ENCODE peak calls at places on chromosomes 13 and 19, in nine cellular contexts. Y is substantia nigra; B is fibroblast of lung; U is AG09319; W is CD4-positive, alpha-beta memory T cell; Q is GOT3; X is body of pancreas; R is progenitor cell of endocrine pancreas; M is head of caudate nucleus. J is an unnamed sample.

GRCh38 chr13:28494861-28495585 is at the start of gene FLT1:
- DNase-seq in R (peak), W (peak), Y (no peak), X (no peak), U (no peak), M (no peak), B (peak), Q (no peak), J (no peak)

GRCh38 chr19:4352701-4353121 is 9.3 kb downstream of the MPND start:
- DNase-seq in R (peak), X (no peak), M (no peak), Y (no peak), W (peak), B (peak), U (no peak), Q (no peak), J (no peak)

GRCh38 chr13:100014621-100015020 is 33.0 kb downstream of the ZIC2 start:
- DNase-seq in W (no peak), Q (no peak), X (no peak), Y (no peak), B (no peak), U (no peak), M (no peak), R (no peak), J (no peak)

GRCh38 chr19:46015080-46015960 is 7.5 kb downstream of the PGLYRP1 start:
- DNase-seq in X (peak), Y (peak), M (no peak), Q (no peak), B (peak), R (peak), W (peak), U (no peak), J (peak)

GRCh38 chr19:17021793-17022590 is 4.6 kb downstream of the CPAMD8 start:
- DNase-seq in B (no peak), M (no peak), R (no peak), U (no peak), Q (no peak), W (no peak), X (peak), Y (no peak), J (no peak)

GRCh38 chr19:6772028-6772865 is at the start of gene VAV1:
- DNase-seq in M (peak), U (no peak), X (peak), R (no peak), W (peak), Q (no peak), B (no peak), Y (peak), J (peak)

GRCh38 chr13:47146136-47146535 is 249.3 kb upstream of the HTR2A start:
- DNase-seq in Y (no peak), X (no peak), U (peak), R (no peak), M (no peak), W (no peak), Q (no peak), B (peak), J (no peak)

GRCh38 chr19:41951686-41952172 is 7.4 kb downstream of the RABAC1 start:
- DNase-seq in B (peak), M (peak), R (peak), U (peak), W (peak), Q (no peak), Y (peak), X (peak), J (no peak)

GRCh38 chr19:33085570-33086128 is 4.7 kb downstream of the GPATCH1 start:
- DNase-seq in U (no peak), Q (no peak), W (no peak), R (no peak), B (no peak), X (no peak), M (no peak), Y (no peak), J (no peak)

GRCh38 chr13:66200555-66200954 is 1029.6 kb downstream of the PCDH9 start:
- DNase-seq in Y (no peak), R (no peak), B (no peak), X (no peak), Q (no peak), M (no peak), U (no peak), W (no peak), J (no peak)